ENCODE peak calls at places on chromosome 19, in six cellular contexts. One of them, this sample, is unnamed.

GRCh38 chr19:28307460-28307859 is 905.5 kb downstream of the UQCRFS1 start:
- DNase-seq in fibroblast of lung: peak
- DNase-seq in neural progenitor cell: no peak
- DNase-seq in GM23338: no peak
- DNase-seq in H1: no peak
- DNase-seq in GM23248: peak
- DNase-seq in this sample: no peak

GRCh38 chr19:55400281-55401087 is 7.1 kb downstream of the UBE2S start:
- DNase-seq in fibroblast of lung: no peak
- DNase-seq in neural progenitor cell: no peak
- DNase-seq in GM23338: no peak
- DNase-seq in H1: no peak
- DNase-seq in GM23248: no peak
- DNase-seq in this sample: no peak

GRCh38 chr19:45781282-45782161 is 768 bp downstream of the DMPK start:
- DNase-seq in fibroblast of lung: no peak
- DNase-seq in neural progenitor cell: no peak
- DNase-seq in GM23338: no peak
- DNase-seq in H1: no peak
- DNase-seq in GM23248: peak
- DNase-seq in this sample: peak

GRCh38 chr19:19022380-19022961 is 10.8 kb downstream of the SUGP2 start:
- DNase-seq in fibroblast of lung: no peak
- DNase-seq in neural progenitor cell: no peak
- DNase-seq in GM23338: no peak
- DNase-seq in H1: no peak
- DNase-seq in GM23248: no peak
- DNase-seq in this sample: no peak

GRCh38 chr19:5880604-5881078 is 10.3 kb upstream of the FUT5 start:
- DNase-seq in fibroblast of lung: peak
- DNase-seq in neural progenitor cell: no peak
- DNase-seq in GM23338: peak
- DNase-seq in H1: no peak
- DNase-seq in GM23248: peak
- DNase-seq in this sample: peak

GRCh38 chr19:19064811-19065745 is 1.3 kb downstream of the SLC25A42 start:
- DNase-seq in fibroblast of lung: no peak
- DNase-seq in neural progenitor cell: no peak
- DNase-seq in GM23338: peak
- DNase-seq in H1: no peak
- DNase-seq in GM23248: peak
- DNase-seq in this sample: no peak

GRCh38 chr19:15418112-15418587 is 638 bp downstream of the AKAP8L start:
- DNase-seq in fibroblast of lung: peak
- DNase-seq in neural progenitor cell: peak
- DNase-seq in GM23338: no peak
- DNase-seq in H1: no peak
- DNase-seq in GM23248: peak
- DNase-seq in this sample: no peak

GRCh38 chr19:41530184-41530534 is 45.8 kb upstream of the CEACAM21 start:
- DNase-seq in fibroblast of lung: no peak
- DNase-seq in neural progenitor cell: no peak
- DNase-seq in GM23338: no peak
- DNase-seq in H1: no peak
- DNase-seq in GM23248: no peak
- DNase-seq in this sample: no peak

GRCh38 chr19:40908981-40909380 is 26.9 kb upstream of the CYP2A7 start:
- DNase-seq in fibroblast of lung: no peak
- DNase-seq in neural progenitor cell: no peak
- DNase-seq in GM23338: peak
- DNase-seq in H1: no peak
- DNase-seq in GM23248: peak
- DNase-seq in this sample: no peak

GRCh38 chr19:35751839-35752745 is 3.7 kb downstream of the LIN37 start:
- DNase-seq in fibroblast of lung: no peak
- DNase-seq in neural progenitor cell: no peak
- DNase-seq in GM23338: no peak
- DNase-seq in H1: no peak
- DNase-seq in GM23248: no peak
- DNase-seq in this sample: no peak

GRCh38 chr19:2590630-2591399 is 111.7 kb downstream of the GNG7 start:
- DNase-seq in fibroblast of lung: no peak
- DNase-seq in neural progenitor cell: no peak
- DNase-seq in GM23338: no peak
- DNase-seq in H1: no peak
- DNase-seq in GM23248: no peak
- DNase-seq in this sample: no peak

GRCh38 chr19:45179848-45180370 is 1.3 kb downstream of the BLOC1S3 start:
- DNase-seq in fibroblast of lung: no peak
- DNase-seq in neural progenitor cell: no peak
- DNase-seq in GM23338: no peak
- DNase-seq in H1: no peak
- DNase-seq in GM23248: no peak
- DNase-seq in this sample: no peak

GRCh38 chr19:4338441-4339350 is at the start of gene STAP2:
- DNase-seq in fibroblast of lung: no peak
- DNase-seq in neural progenitor cell: peak
- DNase-seq in GM23338: peak
- DNase-seq in H1: peak
- DNase-seq in GM23248: no peak
- DNase-seq in this sample: peak

GRCh38 chr19:14476663-14477401 is 1.7 kb upstream of the PTGER1 start:
- DNase-seq in fibroblast of lung: peak
- DNase-seq in neural progenitor cell: no peak
- DNase-seq in GM23338: no peak
- DNase-seq in H1: peak
- DNase-seq in GM23248: peak
- DNase-seq in this sample: peak

GRCh38 chr19:15431396-15432017 is 12.7 kb upstream of the AKAP8L start:
- DNase-seq in fibroblast of lung: no peak
- DNase-seq in neural progenitor cell: peak
- DNase-seq in GM23338: no peak
- DNase-seq in H1: no peak
- DNase-seq in GM23248: no peak
- DNase-seq in this sample: no peak

GRCh38 chr19:23554548-23554947 is 132.5 kb downstream of the ZNF675 start:
- DNase-seq in fibroblast of lung: no peak
- DNase-seq in neural progenitor cell: no peak
- DNase-seq in GM23338: no peak
- DNase-seq in H1: no peak
- DNase-seq in GM23248: no peak
- DNase-seq in this sample: peak

GRCh38 chr19:39411006-39411831 is 1.2 kb upstream of the PLEKHG2 start:
- DNase-seq in fibroblast of lung: peak
- DNase-seq in neural progenitor cell: no peak
- DNase-seq in GM23338: no peak
- DNase-seq in H1: peak
- DNase-seq in GM23248: peak
- DNase-seq in this sample: peak

GRCh38 chr19:31529121-31529520 is 179.9 kb upstream of the TSHZ3 start:
- DNase-seq in fibroblast of lung: no peak
- DNase-seq in neural progenitor cell: no peak
- DNase-seq in GM23338: no peak
- DNase-seq in H1: peak
- DNase-seq in GM23248: no peak
- DNase-seq in this sample: peak

GRCh38 chr19:51887522-51888498 is at the start of gene ZNF577:
- DNase-seq in fibroblast of lung: peak
- DNase-seq in neural progenitor cell: peak
- DNase-seq in GM23338: peak
- DNase-seq in H1: peak
- DNase-seq in GM23248: peak
- DNase-seq in this sample: peak

GRCh38 chr19:29643361-29643935 is 21.8 kb upstream of the PLEKHF1 start:
- DNase-seq in fibroblast of lung: no peak
- DNase-seq in neural progenitor cell: no peak
- DNase-seq in GM23338: no peak
- DNase-seq in H1: no peak
- DNase-seq in GM23248: no peak
- DNase-seq in this sample: no peak

GRCh38 chr19:6064016-6064702 is 46.1 kb downstream of the RFX2 start:
- DNase-seq in fibroblast of lung: peak
- DNase-seq in neural progenitor cell: no peak
- DNase-seq in GM23338: no peak
- DNase-seq in H1: no peak
- DNase-seq in GM23248: no peak
- DNase-seq in this sample: peak

GRCh38 chr19:35353635-35354034 is 4.6 kb upstream of the FFAR3 start:
- DNase-seq in fibroblast of lung: no peak
- DNase-seq in neural progenitor cell: no peak
- DNase-seq in GM23338: no peak
- DNase-seq in H1: peak
- DNase-seq in GM23248: no peak
- DNase-seq in this sample: no peak

DNA sequence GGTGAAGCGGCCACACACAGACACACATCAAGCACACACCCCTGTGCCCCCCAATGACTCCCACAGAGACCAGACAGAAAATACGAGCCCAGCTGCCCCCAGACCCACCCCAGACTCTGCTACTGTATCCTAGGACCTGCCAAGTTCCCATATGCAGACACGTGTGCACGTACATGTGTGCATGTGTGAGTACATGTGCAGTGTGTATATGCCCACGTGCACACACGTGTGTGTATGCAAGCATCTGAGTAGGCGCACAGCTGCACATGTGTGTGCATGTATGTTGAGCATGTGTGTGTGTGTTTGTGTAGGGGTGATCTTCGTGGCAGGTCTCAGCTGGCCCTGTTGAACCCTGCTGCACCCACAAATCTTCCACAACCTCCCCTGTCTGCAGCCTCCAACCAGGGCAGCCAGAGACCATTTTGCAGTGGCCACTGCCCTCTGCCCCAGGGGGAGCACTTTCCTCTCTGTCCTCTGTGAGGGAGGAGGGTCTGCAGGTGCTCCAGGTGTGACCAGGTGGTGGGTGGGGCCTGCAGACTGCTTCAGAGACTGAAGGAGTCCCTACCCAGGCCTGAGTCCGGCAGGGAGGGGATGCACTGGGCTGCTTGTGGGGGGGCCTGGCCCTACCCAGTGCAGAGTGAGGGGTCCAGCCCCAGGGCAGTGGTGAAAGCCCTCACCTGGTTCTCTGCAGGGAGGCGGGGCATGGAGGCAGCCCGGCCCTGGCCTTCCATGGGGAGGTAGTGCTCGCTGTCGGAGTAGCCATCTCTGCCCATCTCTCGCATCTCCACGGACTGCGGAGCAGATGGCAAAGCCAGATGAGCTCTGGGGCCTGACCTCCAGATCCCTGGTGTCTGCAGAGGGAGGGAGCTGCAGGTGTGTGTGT is 61.5 kb downstream of the IER2 start:
- DNase-seq in fibroblast of lung: no peak
- DNase-seq in neural progenitor cell: no peak
- DNase-seq in GM23338: no peak
- DNase-seq in H1: no peak
- DNase-seq in GM23248: no peak
- DNase-seq in this sample: no peak
- H3K4me2 ChIP-seq in fibroblast of lung: no peak
- H3K4me2 ChIP-seq in neural progenitor cell: no peak
- H3K4me2 ChIP-seq in GM23338: no peak
- H3K4me2 ChIP-seq in H1: no peak
- H3K4me2 ChIP-seq in GM23248: no peak
- H3K4me2 ChIP-seq in this sample: no peak

DNA sequence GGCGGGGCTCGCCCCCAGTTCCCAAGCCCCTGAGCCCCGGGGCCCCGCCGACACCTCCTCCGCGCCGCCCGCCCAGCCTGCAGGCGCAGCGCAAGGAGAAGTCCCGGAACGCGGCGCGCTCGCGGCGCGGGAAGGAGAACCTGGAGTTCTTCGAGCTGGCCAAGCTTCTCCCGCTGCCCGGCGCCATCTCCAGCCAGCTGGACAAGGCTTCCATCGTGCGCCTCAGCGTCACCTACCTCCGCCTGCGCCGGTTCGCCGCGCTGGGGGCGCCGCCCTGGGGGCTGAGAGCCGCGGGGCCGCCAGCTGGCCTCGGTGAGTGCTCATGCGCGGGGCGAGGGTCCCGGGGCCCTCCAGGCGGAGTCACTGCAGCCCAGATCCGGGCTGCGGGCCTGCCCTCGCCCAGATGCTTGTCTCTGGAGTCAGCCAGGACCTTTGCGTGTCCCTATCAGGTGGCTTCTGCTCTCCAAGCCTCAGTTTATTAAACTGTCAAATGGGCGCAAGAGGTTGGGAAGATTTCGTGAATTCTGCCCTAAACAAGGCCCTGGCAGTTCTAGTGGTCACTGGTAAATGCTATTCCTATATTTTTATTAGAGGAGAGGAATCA is 2.0 kb downstream of the NPAS1 start:
- DNase-seq in fibroblast of lung: peak
- DNase-seq in neural progenitor cell: peak
- DNase-seq in GM23338: peak
- DNase-seq in H1: peak
- DNase-seq in GM23248: peak
- DNase-seq in this sample: no peak
- TF ChIP-seq EZH2 in fibroblast of lung: peak
- TF ChIP-seq EZH2 in neural progenitor cell: peak
- TF ChIP-seq EZH2 in GM23338: peak
- TF ChIP-seq EZH2 in H1: peak
- TF ChIP-seq EZH2 in GM23248: no peak
- TF ChIP-seq EZH2 in this sample: peak

GRCh38 chr19:57887195-57887941 is 1.5 kb downstream of the ZNF814 start:
- DNase-seq in fibroblast of lung: peak
- DNase-seq in neural progenitor cell: peak
- DNase-seq in GM23338: peak
- DNase-seq in H1: no peak
- DNase-seq in GM23248: peak
- DNase-seq in this sample: no peak

GRCh38 chr19:57886046-57886445 is 2.8 kb downstream of the ZNF814 start:
- DNase-seq in fibroblast of lung: no peak
- DNase-seq in neural progenitor cell: no peak
- DNase-seq in GM23338: peak
- DNase-seq in H1: no peak
- DNase-seq in GM23248: no peak
- DNase-seq in this sample: no peak

GRCh38 chr19:57888494-57889231 is at the start of gene ZNF814:
- DNase-seq in fibroblast of lung: peak
- DNase-seq in neural progenitor cell: peak
- DNase-seq in GM23338: peak
- DNase-seq in H1: peak
- DNase-seq in GM23248: peak
- DNase-seq in this sample: peak

DNA sequence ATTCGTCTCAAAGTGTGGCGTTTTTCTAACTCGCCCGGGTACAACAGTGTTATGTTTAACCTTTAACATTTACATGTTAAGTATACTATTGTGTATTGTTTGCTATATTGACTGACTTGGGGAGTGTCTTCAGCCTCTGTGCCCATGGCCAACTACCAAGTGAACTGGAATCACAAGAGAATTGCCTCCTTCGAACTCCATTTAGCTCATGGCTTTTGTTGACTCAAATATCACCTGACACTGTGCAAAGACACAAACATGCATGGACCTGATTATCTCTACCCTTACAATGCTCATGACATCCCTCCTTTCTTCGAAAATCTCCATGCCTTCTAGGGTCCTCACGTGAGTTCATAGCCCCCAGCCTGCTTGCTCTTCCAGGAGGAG is 737 bp downstream of the ZNF814 start:
- DNase-seq in fibroblast of lung: no peak
- DNase-seq in neural progenitor cell: no peak
- DNase-seq in GM23338: peak
- DNase-seq in H1: no peak
- DNase-seq in GM23248: peak
- DNase-seq in this sample: no peak
- H3K4me3 ChIP-seq in fibroblast of lung: peak
- H3K4me3 ChIP-seq in neural progenitor cell: peak
- H3K4me3 ChIP-seq in GM23338: peak
- H3K4me3 ChIP-seq in H1: peak
- H3K4me3 ChIP-seq in GM23248: peak
- H3K4me3 ChIP-seq in this sample: peak

GRCh38 chr19:17475541-17476115 is 5.3 kb downstream of the SLC27A1 start:
- DNase-seq in fibroblast of lung: peak
- DNase-seq in neural progenitor cell: no peak
- DNase-seq in GM23338: no peak
- DNase-seq in H1: no peak
- DNase-seq in GM23248: peak
- DNase-seq in this sample: peak
- H3K4me2 ChIP-seq in fibroblast of lung: no peak
- H3K4me2 ChIP-seq in neural progenitor cell: no peak
- H3K4me2 ChIP-seq in GM23338: no peak
- H3K4me2 ChIP-seq in H1: no peak
- H3K4me2 ChIP-seq in GM23248: peak
- H3K4me2 ChIP-seq in this sample: peak

This sample was measured in mammary epithelial cell.